ENCODE peak calls at places on chromosome X, in eight cellular contexts. Z is psoas muscle; V is left lung; K is breast epithelium; C is CD8-positive, alpha-beta T cell; U is MM.1S; L is lower lobe of right lung; Q is IMR-90. N is an unnamed sample.

GRCh38 chrX:124230573-124231300 is 101.7 kb upstream of the TEX13D start:
- DNase-seq in V (no peak), Q (no peak), K (no peak), U (peak; percentile 64), L (no peak), Z (no peak), C (no peak), N (no peak)

GRCh38 chrX:42450228-42450627 is 327.7 kb downstream of the PPP1R2C start:
- DNase-seq in V (no peak), U (no peak), C (no peak), K (no peak), Z (no peak), L (no peak), Q (no peak), N (no peak)

GRCh38 chrX:71143508-71143907 is 1.1 kb upstream of the NLGN3 start:
- DNase-seq in L (no peak), Z (peak; percentile 47), U (no peak), C (no peak), K (no peak), V (no peak), Q (peak; percentile 41), N (no peak)

GRCh38 chrX:54182194-54182863 is 725 bp downstream of the FAM120C start:
- DNase-seq in U (peak; percentile 56), L (peak; percentile 82), K (peak; percentile 53), C (peak; percentile 40), Z (peak; percentile 64), Q (no peak), V (peak; percentile 73), N (peak; percentile 83)

GRCh38 chrX:136273986-136274385 is 22.8 kb upstream of the MAP7D3 start:
- DNase-seq in L (no peak), C (no peak), K (no peak), U (no peak), Z (no peak), V (no peak), Q (no peak), N (no peak)

GRCh38 chrX:14936561-14936960 is 63.3 kb downstream of the MOSPD2 start:
- DNase-seq in V (no peak), C (no peak), U (no peak), Q (peak; percentile 81), K (no peak), L (peak; percentile 35), Z (no peak), N (no peak)

GRCh38 chrX:78652971-78653822 is 5.9 kb downstream of the RTL3 start:
- DNase-seq in L (no peak), V (no peak), K (no peak), Z (no peak), U (peak; percentile 15), Q (peak; percentile 85), C (no peak), N (no peak)

GRCh38 chrX:108437789-108438623 is at the start of gene COL4A6:
- DNase-seq in Q (no peak), L (peak; percentile 27), Z (no peak), K (no peak), C (no peak), V (no peak), U (no peak), N (peak; percentile 53)

GRCh38 chrX:94216738-94217137 is 542.7 kb downstream of the FAM133A start:
- DNase-seq in Q (no peak), K (no peak), U (no peak), V (no peak), Z (no peak), C (no peak), L (no peak), N (no peak)

GRCh38 chrX:136162827-136163427 is 15.6 kb downstream of the FHL1 start:
- DNase-seq in Z (peak; percentile 55), C (no peak), V (no peak), L (peak; percentile 50), U (peak; percentile 74), K (no peak), Q (peak; percentile 43), N (no peak)

GRCh38 chrX:75963774-75964173 is 178.7 kb upstream of the MAGEE2 start:
- DNase-seq in V (no peak), U (no peak), K (no peak), Q (no peak), C (no peak), L (no peak), Z (no peak), N (no peak)

GRCh38 chrX:31279359-31279758 is 207.5 kb upstream of the FTHL17 start:
- DNase-seq in U (no peak), L (no peak), Z (no peak), V (no peak), K (no peak), Q (peak; percentile 26), C (no peak), N (no peak)

GRCh38 chrX:100381613-100382012 is 28.5 kb downstream of the PCDH19 start:
- DNase-seq in L (no peak), V (no peak), K (no peak), Z (no peak), C (no peak), Q (no peak), U (no peak), N (no peak)

GRCh38 chrX:151543706-151544105 is 19.8 kb upstream of the PASD1 start:
- DNase-seq in C (no peak), L (no peak), V (no peak), K (no peak), Z (no peak), U (peak; percentile 24), Q (no peak), N (no peak)

DNA sequence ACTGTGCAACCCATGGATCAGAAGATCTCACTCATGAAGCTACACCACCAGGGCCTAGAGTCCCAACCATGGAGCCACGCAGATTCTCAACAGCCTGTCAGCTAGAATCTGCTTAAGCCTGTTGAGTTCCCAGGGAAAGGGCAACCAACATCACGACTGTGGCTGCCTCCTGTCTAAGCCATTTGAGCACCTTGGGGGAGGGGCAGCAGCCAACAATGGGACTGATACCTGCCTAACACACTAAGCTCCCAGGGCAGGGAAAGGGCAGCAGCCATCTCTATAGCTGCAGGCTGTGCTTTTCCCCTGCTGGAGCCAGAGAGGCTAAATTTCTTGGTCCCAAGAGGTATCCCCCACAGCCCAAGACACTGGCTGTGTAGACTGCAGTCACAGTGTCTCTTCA is 96.5 kb upstream of the TCEAL2 start:
- DNase-seq in Q (no peak), V (no peak), K (no peak), C (no peak), Z (no peak), U (no peak), L (no peak), N (no peak)
- H3K4me1 ChIP-seq in Q (no peaks in the 10 kb centered on the region), V (no peaks in the 10 kb centered on the region), K (no peaks in the 10 kb centered on the region), C (no peaks in the 10 kb centered on the region), Z (no peaks in the 10 kb centered on the region), U (no peaks in the 10 kb centered on the region), L (no peaks in the 10 kb centered on the region), N (no peaks in the 10 kb centered on the region)

DNA sequence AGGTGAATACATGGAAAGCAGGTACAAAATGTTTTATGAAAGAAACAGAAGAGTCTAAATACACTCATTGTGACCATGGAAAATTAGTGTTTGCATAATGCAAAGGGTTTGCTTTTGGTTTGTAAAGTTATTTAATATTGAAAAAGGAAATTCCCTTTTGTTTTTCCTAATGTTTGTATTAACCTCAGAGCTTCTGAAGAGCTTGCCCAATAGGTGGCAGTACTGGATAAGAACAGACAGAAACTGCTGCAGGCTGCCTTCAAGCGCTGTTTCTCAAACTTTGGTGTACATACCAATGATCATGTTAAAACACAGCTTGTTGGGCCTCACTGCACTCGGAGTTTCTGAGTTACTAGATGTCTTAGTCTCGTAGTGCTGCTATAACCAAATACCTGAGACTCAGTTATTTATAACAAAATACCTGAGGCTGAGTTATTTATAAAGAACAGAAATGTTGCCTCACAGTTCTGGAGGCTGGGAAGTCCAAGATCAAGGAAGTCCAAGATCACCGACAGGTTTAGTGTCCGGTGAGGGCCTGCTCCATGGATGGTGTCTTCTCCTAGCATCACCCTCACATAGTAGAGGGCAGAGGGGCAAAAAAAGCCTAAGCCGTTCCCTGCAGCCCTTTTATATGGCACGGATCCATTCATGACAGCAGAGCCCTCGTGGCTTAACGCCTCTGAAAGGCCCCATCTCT is 54.2 kb downstream of the SUPT20HL2 start:
- DNase-seq in C (no peak), Q (peak; percentile 80), L (no peak), V (no peak), Z (no peak), U (peak; percentile 32), K (no peak), N (no peak)
- TF ChIP-seq CTCF in C (no peak), Q (peak; percentile 73), L (peak; percentile 48), V (no peak), Z (peak; percentile 44), U (peak; percentile 56), K (no peak), N (peak; percentile 53)

GRCh38 chrX:150527108-150527507 is 41.3 kb upstream of the MTM1 start:
- DNase-seq in L (no peak), K (no peak), V (no peak), Z (no peak), U (no peak), C (no peak), Q (no peak), N (no peak)

GRCh38 chrX:150525061-150525919 is 43.1 kb upstream of the MTM1 start:
- DNase-seq in L (no peak), C (no peak), V (no peak), Q (no peak), K (no peak), U (no peak), Z (no peak), N (no peak)

GRCh38 chrX:150530821-150531220 is 37.6 kb upstream of the MTM1 start:
- DNase-seq in U (no peak), L (no peak), Q (no peak), V (no peak), C (no peak), Z (no peak), K (no peak), N (no peak)

GRCh38 chrX:150529587-150529986 is 38.8 kb upstream of the MTM1 start:
- DNase-seq in Z (no peak), L (no peak), C (no peak), V (no peak), K (no peak), Q (no peak), U (no peak), N (no peak)

DNA sequence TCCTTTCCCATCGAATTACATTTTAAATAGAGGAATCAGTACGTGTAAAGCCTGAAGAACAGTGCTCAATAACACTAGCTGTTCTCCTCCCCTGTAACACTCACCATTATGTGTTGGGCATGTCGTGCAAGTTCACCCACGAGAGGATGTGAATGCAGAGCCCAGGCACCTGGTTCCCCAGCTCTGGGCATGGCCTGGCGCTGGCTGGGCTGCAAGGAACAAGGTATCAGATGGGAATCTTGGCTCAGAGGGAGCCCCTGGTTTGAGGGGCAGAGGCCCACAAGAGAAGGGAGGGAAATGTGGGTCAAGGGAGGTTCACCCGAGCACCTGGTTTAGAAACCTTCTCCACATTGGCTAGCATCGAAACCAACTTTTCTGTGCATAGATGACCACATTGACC is 41.7 kb upstream of the MTM1 start:
- DNase-seq in Z (no peak), Q (no peak), L (no peak), U (no peak), K (no peak), V (no peak), C (no peak), N (no peak)
- H3K27ac ChIP-seq in Z (no peak overlapping the region), Q (no peak overlapping the region), L (no peak overlapping the region), U (no peak overlapping the region), K (no peak overlapping the region), V (no peak overlapping the region), C (no peak overlapping the region), N (no peak overlapping the region)

DNA sequence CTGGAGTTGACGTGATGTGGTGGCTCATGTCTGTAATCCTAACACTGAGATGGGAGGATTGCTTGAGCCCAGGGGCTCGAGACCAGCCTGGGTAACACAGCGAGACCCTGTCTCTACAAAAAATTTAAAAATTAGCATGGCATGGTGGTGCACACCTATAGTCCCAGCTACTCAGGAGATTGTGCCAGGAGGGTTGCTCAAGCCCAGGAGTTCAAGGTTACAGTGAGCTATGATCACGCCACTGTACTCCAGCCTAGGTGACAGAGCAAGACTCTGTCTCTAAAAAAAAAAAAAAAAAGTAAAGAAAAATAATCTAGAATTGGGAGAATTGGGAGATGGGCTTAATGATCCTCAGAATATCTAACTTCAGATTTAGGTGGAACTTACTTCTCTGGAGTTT is 51.1 kb downstream of the MSN start:
- DNase-seq in U (no peak), C (no peak), Z (no peak), V (no peak), Q (no peak), K (no peak), L (no peak), N (no peak)
- H3K4me1 ChIP-seq in U (peaks cover 31% of the 10 kb centered on the region), C (peaks cover 93% of the 10 kb centered on the region), Z (peaks cover 7% of the 10 kb centered on the region), V (peaks cover 72% of the 10 kb centered on the region), Q (peaks cover 4% of the 10 kb centered on the region), K (no peaks in the 10 kb centered on the region), L (peaks cover 55% of the 10 kb centered on the region), N (peaks cover 24% of the 10 kb centered on the region)